ENCODE peak calls at places on chromosomes 12 and 14, in eight cellular contexts. G is mesendoderm; H is nucleus accumbens; M is CD8-positive, alpha-beta T cell; B is endothelial cell of umbilical vein; W is stimulated activated CD4-positive, alpha-beta T cell treated with anti-CD3 and anti-CD28 coated beads, Interleukin-15, amount 100 ng/mL, for 24 hours; S is astrocyte of the spinal cord; Q is heart right ventricle. A is an unnamed sample.

GRCh38 chr12:89768586-89769482 is 60.2 kb upstream of the ATP2B1 start:
- DNase-seq in G (no peak), M (no peak), Q (no peak), H (no peak), W (peak), S (peak), B (no peak), A (peak)

GRCh38 chr12:1107669-1108068 is 116.6 kb downstream of the ERC1 start:
- DNase-seq in W (no peak), M (no peak), Q (no peak), S (no peak), G (no peak), B (no peak), H (no peak), A (peak)

GRCh38 chr14:95432152-95433093 is 84.0 kb downstream of the SYNE3 start:
- DNase-seq in S (peak), Q (peak), B (peak), M (no peak), G (peak), W (no peak), H (no peak), A (peak)

GRCh38 chr12:114672817-114673168 is 11.2 kb downstream of the TBX3 start:
- DNase-seq in B (no peak), H (no peak), S (no peak), M (no peak), W (no peak), G (no peak), Q (no peak), A (no peak)

GRCh38 chr14:33799705-33800269 is 151.1 kb downstream of the EGLN3 start:
- DNase-seq in M (no peak), H (no peak), W (no peak), Q (peak), B (peak), S (no peak), G (no peak), A (no peak)

GRCh38 chr12:44875954-44876553 is at the start of gene NELL2:
- DNase-seq in W (peak), S (peak), Q (peak), M (peak), B (peak), H (no peak), G (peak), A (peak)

GRCh38 chr14:68807148-68807600 is 14.3 kb upstream of the ZFP36L1 start:
- DNase-seq in S (peak), B (peak), W (no peak), H (no peak), M (no peak), G (no peak), Q (peak), A (peak)

GRCh38 chr14:21192875-21193535 is 37.1 kb upstream of the OR5AU1 start:
- DNase-seq in B (no peak), Q (no peak), H (no peak), M (no peak), W (no peak), G (no peak), S (no peak), A (no peak)

GRCh38 chr12:52189376-52190174 is 2.2 kb downstream of the KRT80 start:
- DNase-seq in Q (no peak), H (no peak), B (no peak), G (peak), S (peak), W (no peak), M (no peak), A (peak)

GRCh38 chr12:53327435-53328042 is 6.1 kb upstream of the AAAS start:
- DNase-seq in H (no peak), W (no peak), G (no peak), B (peak), S (no peak), M (no peak), Q (no peak), A (peak)

GRCh38 chr12:93879476-93880376 is 202.6 kb downstream of the CRADD start:
- DNase-seq in Q (no peak), G (no peak), B (no peak), M (no peak), H (no peak), S (peak), W (no peak), A (peak)

GRCh38 chr12:107079172-107080011 is 14.0 kb downstream of the CRY1 start:
- DNase-seq in B (peak), S (peak), G (peak), Q (no peak), M (no peak), H (no peak), W (no peak), A (peak)

GRCh38 chr14:41749425-41749824 is 142.7 kb downstream of the LRFN5 start:
- DNase-seq in W (no peak), S (peak), H (no peak), G (no peak), M (no peak), B (no peak), Q (no peak), A (no peak)

GRCh38 chr12:65335021-65335714 is 56.7 kb downstream of the MSRB3 start:
- DNase-seq in S (peak), B (peak), M (no peak), W (no peak), G (peak), H (no peak), Q (no peak), A (peak)

GRCh38 chr12:119696943-119697342 is 29.0 kb downstream of the PRKAB1 start:
- DNase-seq in Q (no peak), B (no peak), G (peak), H (no peak), S (no peak), W (no peak), M (no peak), A (no peak)

GRCh38 chr12:90816353-90817089 is 138.5 kb downstream of the CCER1 start:
- DNase-seq in H (no peak), S (peak), G (no peak), B (peak), Q (no peak), M (no peak), W (no peak), A (no peak)

GRCh38 chr14:22895402-22895801 is 12.4 kb downstream of the REM2 start:
- DNase-seq in W (no peak), H (no peak), Q (no peak), M (no peak), B (no peak), G (no peak), S (no peak), A (no peak)

GRCh38 chr14:94655169-94655710 is 43.0 kb downstream of the SERPINA3 start:
- DNase-seq in H (no peak), Q (no peak), S (no peak), W (no peak), M (no peak), G (no peak), B (no peak), A (peak)

GRCh38 chr12:57810450-57810849 is 8.1 kb downstream of the AVIL start:
- DNase-seq in G (no peak), Q (no peak), H (no peak), M (no peak), S (peak), W (no peak), B (no peak), A (peak)

GRCh38 chr14:24436355-24437019 is 6.1 kb downstream of the SDR39U1 start:
- DNase-seq in B (peak), Q (no peak), S (peak), G (peak), H (no peak), W (peak), M (no peak), A (peak)

A was measured in EH.